ENCODE peak calls at places on chromosomes 2 and 18, in six cellular contexts. K is choroid plexus epithelial cell; E is RCC 7860; J is NCI-H510A treated with DMSO at 0.1 percent for 48 hours; I is activated CD4-positive, alpha-beta T cell treated with anti-CD3 and anti-CD28 coated beads for 48 hours; U is WTC11. H is an unnamed sample.
A peak's percentile ranks its signal among the peaks of the same experiment; 100 is the strongest.

GRCh38 chr2:184599054-184599874 is 935 bp downstream of the ZNF804A start:
- DNase-seq in U (no peak), K (peak; percentile 7), J (peak; percentile 56), I (no peak), E (no peak), H (peak; percentile 15)

GRCh38 chr2:82013641-82014040 is 1709.1 kb upstream of the LRRTM1 start:
- DNase-seq in K (no peak), J (no peak), E (no peak), I (no peak), U (peak; percentile 66), H (no peak)

GRCh38 chr2:224101820-224102630 is 62.9 kb upstream of the SERPINE2 start:
- DNase-seq in J (no peak), K (peak; percentile 97), E (no peak), U (no peak), I (no peak), H (no peak)

GRCh38 chr2:170814551-170815245 is 2.0 kb upstream of the GAD1 start:
- DNase-seq in K (no peak), J (peak; percentile 93), E (no peak), I (no peak), U (peak; percentile 47), H (no peak)

GRCh38 chr2:86046985-86047384 is 58.7 kb downstream of the POLR1A start:
- DNase-seq in I (no peak), J (no peak), U (no peak), K (no peak), E (no peak), H (no peak)

GRCh38 chr2:65466551-65466950 is 34.2 kb upstream of the SPRED2 start:
- DNase-seq in I (no peak), J (no peak), K (no peak), E (no peak), U (no peak), H (no peak)

GRCh38 chr2:118469103-118469502 is 378.3 kb downstream of the EN1 start:
- DNase-seq in J (no peak), U (no peak), K (no peak), E (no peak), I (no peak), H (no peak)

GRCh38 chr18:28366667-28367066 is 189.7 kb upstream of the CDH2 start:
- DNase-seq in I (no peak), U (no peak), E (no peak), K (no peak), J (no peak), H (no peak)

GRCh38 chr2:88671786-88672427 is 19.6 kb upstream of the RPIA start:
- DNase-seq in I (peak; percentile 9), K (peak; percentile 78), J (peak; percentile 68), U (no peak), E (peak; percentile 67), H (no peak)

GRCh38 chr2:190343500-190344274 is at the start of gene INPP1:
- DNase-seq in U (peak; percentile 60), E (peak; percentile 13), I (peak; percentile 56), J (no peak), K (peak; percentile 45), H (peak; percentile 78)

GRCh38 chr2:211944572-211944971 is 594.0 kb downstream of the ERBB4 start:
- DNase-seq in J (no peak), E (no peak), U (peak; percentile 35), K (no peak), I (no peak), H (no peak)

GRCh38 chr2:163132850-163133249 is 294.3 kb upstream of the KCNH7 start:
- DNase-seq in K (peak; percentile 42), E (peak; percentile 49), I (no peak), U (no peak), J (peak; percentile 25), H (no peak)

GRCh38 chr2:89844221-89844943 is 1152.9 kb downstream of the RPIA start:
- DNase-seq in U (no peak), J (no peak), E (no peak), K (no peak), I (no peak), H (no peak)

GRCh38 chr18:76514573-76514972 is 19.5 kb upstream of the ZNF516 start:
- DNase-seq in J (no peak), E (no peak), I (no peak), K (no peak), U (no peak), H (no peak)

GRCh38 chr2:238294393-238295143 is 6.2 kb upstream of the PER2 start:
- DNase-seq in J (no peak), U (no peak), E (no peak), I (no peak), K (no peak), H (no peak)